ENCODE peak calls at places on chromosome 20, in four cellular contexts. One of them, this sample, is unnamed.

GRCh38 chr20:38935285-38935684 is 9.1 kb downstream of the FAM83D start:
- DNase-seq in mesendoderm: peak
- DNase-seq in NCI-H1092 treated with DMSO at 0.1 percent for 48 hours: no peak
- DNase-seq in stimulated activated CD4-positive, alpha-beta T cell treated with anti-CD3 and anti-CD28 coated beads, TNF-alpha, amount 100 ng/mL, for 24 hours: no peak
- DNase-seq in this sample: no peak

GRCh38 chr20:13312300-13312699 is 91.2 kb downstream of the ISM1 start:
- DNase-seq in NCI-H1092 treated with DMSO at 0.1 percent for 48 hours: no peak
- DNase-seq in mesendoderm: no peak
- DNase-seq in stimulated activated CD4-positive, alpha-beta T cell treated with anti-CD3 and anti-CD28 coated beads, TNF-alpha, amount 100 ng/mL, for 24 hours: no peak
- DNase-seq in this sample: no peak

GRCh38 chr20:24488800-24489175 is 19.4 kb downstream of the SYNDIG1 start:
- DNase-seq in NCI-H1092 treated with DMSO at 0.1 percent for 48 hours: no peak
- DNase-seq in mesendoderm: no peak
- DNase-seq in stimulated activated CD4-positive, alpha-beta T cell treated with anti-CD3 and anti-CD28 coated beads, TNF-alpha, amount 100 ng/mL, for 24 hours: no peak
- DNase-seq in this sample: no peak

GRCh38 chr20:63553251-63553932 is 567 bp upstream of the FNDC11 start:
- DNase-seq in NCI-H1092 treated with DMSO at 0.1 percent for 48 hours: no peak
- DNase-seq in stimulated activated CD4-positive, alpha-beta T cell treated with anti-CD3 and anti-CD28 coated beads, TNF-alpha, amount 100 ng/mL, for 24 hours: peak
- DNase-seq in mesendoderm: peak
- DNase-seq in this sample: peak

GRCh38 chr20:48717959-48718223 is 109.9 kb downstream of the PREX1 start:
- DNase-seq in stimulated activated CD4-positive, alpha-beta T cell treated with anti-CD3 and anti-CD28 coated beads, TNF-alpha, amount 100 ng/mL, for 24 hours: no peak
- DNase-seq in mesendoderm: no peak
- DNase-seq in NCI-H1092 treated with DMSO at 0.1 percent for 48 hours: no peak
- DNase-seq in this sample: no peak

GRCh38 chr20:49484180-49485140 is 2.0 kb upstream of the KCNB1 start:
- DNase-seq in stimulated activated CD4-positive, alpha-beta T cell treated with anti-CD3 and anti-CD28 coated beads, TNF-alpha, amount 100 ng/mL, for 24 hours: peak
- DNase-seq in NCI-H1092 treated with DMSO at 0.1 percent for 48 hours: peak
- DNase-seq in mesendoderm: peak
- DNase-seq in this sample: peak

GRCh38 chr20:34512266-34512954 is 3.8 kb upstream of the DYNLRB1 start:
- DNase-seq in NCI-H1092 treated with DMSO at 0.1 percent for 48 hours: no peak
- DNase-seq in stimulated activated CD4-positive, alpha-beta T cell treated with anti-CD3 and anti-CD28 coated beads, TNF-alpha, amount 100 ng/mL, for 24 hours: no peak
- DNase-seq in mesendoderm: no peak
- DNase-seq in this sample: no peak

GRCh38 chr20:4483481-4483880 is 238.2 kb upstream of the PRND start:
- DNase-seq in mesendoderm: no peak
- DNase-seq in stimulated activated CD4-positive, alpha-beta T cell treated with anti-CD3 and anti-CD28 coated beads, TNF-alpha, amount 100 ng/mL, for 24 hours: no peak
- DNase-seq in NCI-H1092 treated with DMSO at 0.1 percent for 48 hours: no peak
- DNase-seq in this sample: no peak

GRCh38 chr20:21235713-21236445 is 67.3 kb upstream of the XRN2 start:
- DNase-seq in stimulated activated CD4-positive, alpha-beta T cell treated with anti-CD3 and anti-CD28 coated beads, TNF-alpha, amount 100 ng/mL, for 24 hours: peak
- DNase-seq in NCI-H1092 treated with DMSO at 0.1 percent for 48 hours: peak
- DNase-seq in mesendoderm: peak
- DNase-seq in this sample: peak

GRCh38 chr20:17971571-17972013 is 2.8 kb downstream of the MGME1 start:
- DNase-seq in mesendoderm: peak
- DNase-seq in stimulated activated CD4-positive, alpha-beta T cell treated with anti-CD3 and anti-CD28 coated beads, TNF-alpha, amount 100 ng/mL, for 24 hours: no peak
- DNase-seq in NCI-H1092 treated with DMSO at 0.1 percent for 48 hours: no peak
- DNase-seq in this sample: no peak

GRCh38 chr20:54140927-54141566 is 32.7 kb downstream of the CYP24A1 start:
- DNase-seq in stimulated activated CD4-positive, alpha-beta T cell treated with anti-CD3 and anti-CD28 coated beads, TNF-alpha, amount 100 ng/mL, for 24 hours: no peak
- DNase-seq in mesendoderm: peak
- DNase-seq in NCI-H1092 treated with DMSO at 0.1 percent for 48 hours: no peak
- DNase-seq in this sample: no peak

GRCh38 chr20:4545526-4545925 is 176.2 kb upstream of the PRND start:
- DNase-seq in stimulated activated CD4-positive, alpha-beta T cell treated with anti-CD3 and anti-CD28 coated beads, TNF-alpha, amount 100 ng/mL, for 24 hours: no peak
- DNase-seq in mesendoderm: no peak
- DNase-seq in NCI-H1092 treated with DMSO at 0.1 percent for 48 hours: no peak
- DNase-seq in this sample: no peak

GRCh38 chr20:4484431-4485057 is 237.2 kb upstream of the PRND start:
- DNase-seq in stimulated activated CD4-positive, alpha-beta T cell treated with anti-CD3 and anti-CD28 coated beads, TNF-alpha, amount 100 ng/mL, for 24 hours: no peak
- DNase-seq in mesendoderm: peak
- DNase-seq in NCI-H1092 treated with DMSO at 0.1 percent for 48 hours: peak
- DNase-seq in this sample: peak

GRCh38 chr20:4885877-4886276 is 115.4 kb downstream of the SLC23A2 start:
- DNase-seq in NCI-H1092 treated with DMSO at 0.1 percent for 48 hours: no peak
- DNase-seq in mesendoderm: no peak
- DNase-seq in stimulated activated CD4-positive, alpha-beta T cell treated with anti-CD3 and anti-CD28 coated beads, TNF-alpha, amount 100 ng/mL, for 24 hours: no peak
- DNase-seq in this sample: no peak

GRCh38 chr20:37542281-37542680 is 14.6 kb upstream of the BLCAP start:
- DNase-seq in mesendoderm: no peak
- DNase-seq in stimulated activated CD4-positive, alpha-beta T cell treated with anti-CD3 and anti-CD28 coated beads, TNF-alpha, amount 100 ng/mL, for 24 hours: no peak
- DNase-seq in NCI-H1092 treated with DMSO at 0.1 percent for 48 hours: no peak
- DNase-seq in this sample: no peak

GRCh38 chr20:39289316-39289715 is 327.2 kb downstream of the DHX35 start:
- DNase-seq in stimulated activated CD4-positive, alpha-beta T cell treated with anti-CD3 and anti-CD28 coated beads, TNF-alpha, amount 100 ng/mL, for 24 hours: no peak
- DNase-seq in NCI-H1092 treated with DMSO at 0.1 percent for 48 hours: peak
- DNase-seq in mesendoderm: peak
- DNase-seq in this sample: no peak

GRCh38 chr20:47440857-47441773 is 60.6 kb upstream of the NCOA3 start:
- DNase-seq in NCI-H1092 treated with DMSO at 0.1 percent for 48 hours: no peak
- DNase-seq in mesendoderm: peak
- DNase-seq in stimulated activated CD4-positive, alpha-beta T cell treated with anti-CD3 and anti-CD28 coated beads, TNF-alpha, amount 100 ng/mL, for 24 hours: no peak
- DNase-seq in this sample: no peak

GRCh38 chr20:845967-846893 is 12.7 kb downstream of the FAM110A start:
- DNase-seq in stimulated activated CD4-positive, alpha-beta T cell treated with anti-CD3 and anti-CD28 coated beads, TNF-alpha, amount 100 ng/mL, for 24 hours: no peak
- DNase-seq in mesendoderm: no peak
- DNase-seq in NCI-H1092 treated with DMSO at 0.1 percent for 48 hours: no peak
- DNase-seq in this sample: no peak

GRCh38 chr20:1204061-1204460 is 807 bp downstream of the C20orf202 start:
- DNase-seq in mesendoderm: no peak
- DNase-seq in stimulated activated CD4-positive, alpha-beta T cell treated with anti-CD3 and anti-CD28 coated beads, TNF-alpha, amount 100 ng/mL, for 24 hours: no peak
- DNase-seq in NCI-H1092 treated with DMSO at 0.1 percent for 48 hours: no peak
- DNase-seq in this sample: no peak

GRCh38 chr20:53080969-53081871 is 109.1 kb downstream of the TSHZ2 start:
- DNase-seq in NCI-H1092 treated with DMSO at 0.1 percent for 48 hours: no peak
- DNase-seq in mesendoderm: peak
- DNase-seq in stimulated activated CD4-positive, alpha-beta T cell treated with anti-CD3 and anti-CD28 coated beads, TNF-alpha, amount 100 ng/mL, for 24 hours: no peak
- DNase-seq in this sample: no peak

GRCh38 chr20:10584319-10584812 is 89.4 kb downstream of the JAG1 start:
- DNase-seq in stimulated activated CD4-positive, alpha-beta T cell treated with anti-CD3 and anti-CD28 coated beads, TNF-alpha, amount 100 ng/mL, for 24 hours: no peak
- DNase-seq in NCI-H1092 treated with DMSO at 0.1 percent for 48 hours: no peak
- DNase-seq in mesendoderm: no peak
- DNase-seq in this sample: no peak

GRCh38 chr20:1103751-1104150 is 14.7 kb upstream of the PSMF1 start:
- DNase-seq in stimulated activated CD4-positive, alpha-beta T cell treated with anti-CD3 and anti-CD28 coated beads, TNF-alpha, amount 100 ng/mL, for 24 hours: no peak
- DNase-seq in NCI-H1092 treated with DMSO at 0.1 percent for 48 hours: no peak
- DNase-seq in mesendoderm: no peak
- DNase-seq in this sample: no peak

GRCh38 chr20:24572862-24573261 is 103.4 kb downstream of the SYNDIG1 start:
- DNase-seq in stimulated activated CD4-positive, alpha-beta T cell treated with anti-CD3 and anti-CD28 coated beads, TNF-alpha, amount 100 ng/mL, for 24 hours: no peak
- DNase-seq in mesendoderm: no peak
- DNase-seq in NCI-H1092 treated with DMSO at 0.1 percent for 48 hours: no peak
- DNase-seq in this sample: no peak

GRCh38 chr20:6994452-6994851 is 227.0 kb downstream of the BMP2 start:
- DNase-seq in mesendoderm: no peak
- DNase-seq in stimulated activated CD4-positive, alpha-beta T cell treated with anti-CD3 and anti-CD28 coated beads, TNF-alpha, amount 100 ng/mL, for 24 hours: no peak
- DNase-seq in NCI-H1092 treated with DMSO at 0.1 percent for 48 hours: no peak
- DNase-seq in this sample: no peak

GRCh38 chr20:14991023-14991422 is 653.6 kb upstream of the FLRT3 start:
- DNase-seq in NCI-H1092 treated with DMSO at 0.1 percent for 48 hours: no peak
- DNase-seq in stimulated activated CD4-positive, alpha-beta T cell treated with anti-CD3 and anti-CD28 coated beads, TNF-alpha, amount 100 ng/mL, for 24 hours: no peak
- DNase-seq in mesendoderm: no peak
- DNase-seq in this sample: no peak

GRCh38 chr20:63232235-63233060 is 3.3 kb upstream of the BIRC7 start:
- DNase-seq in NCI-H1092 treated with DMSO at 0.1 percent for 48 hours: no peak
- DNase-seq in stimulated activated CD4-positive, alpha-beta T cell treated with anti-CD3 and anti-CD28 coated beads, TNF-alpha, amount 100 ng/mL, for 24 hours: no peak
- DNase-seq in mesendoderm: peak
- DNase-seq in this sample: no peak

GRCh38 chr20:3934628-3935027 is 45.4 kb downstream of the PANK2 start:
- DNase-seq in mesendoderm: no peak
- DNase-seq in NCI-H1092 treated with DMSO at 0.1 percent for 48 hours: no peak
- DNase-seq in stimulated activated CD4-positive, alpha-beta T cell treated with anti-CD3 and anti-CD28 coated beads, TNF-alpha, amount 100 ng/mL, for 24 hours: no peak
- DNase-seq in this sample: no peak

GRCh38 chr20:50636601-50637539 is 54.5 kb downstream of the RIPOR3 start:
- DNase-seq in mesendoderm: no peak
- DNase-seq in stimulated activated CD4-positive, alpha-beta T cell treated with anti-CD3 and anti-CD28 coated beads, TNF-alpha, amount 100 ng/mL, for 24 hours: no peak
- DNase-seq in NCI-H1092 treated with DMSO at 0.1 percent for 48 hours: no peak
- DNase-seq in this sample: no peak

GRCh38 chr20:41512624-41513023 is 105.6 kb downstream of the CHD6 start:
- DNase-seq in stimulated activated CD4-positive, alpha-beta T cell treated with anti-CD3 and anti-CD28 coated beads, TNF-alpha, amount 100 ng/mL, for 24 hours: no peak
- DNase-seq in NCI-H1092 treated with DMSO at 0.1 percent for 48 hours: no peak
- DNase-seq in mesendoderm: no peak
- DNase-seq in this sample: no peak

GRCh38 chr20:57092900-57093238 is 173.6 kb downstream of the BMP7 start:
- DNase-seq in mesendoderm: no peak
- DNase-seq in NCI-H1092 treated with DMSO at 0.1 percent for 48 hours: no peak
- DNase-seq in stimulated activated CD4-positive, alpha-beta T cell treated with anti-CD3 and anti-CD28 coated beads, TNF-alpha, amount 100 ng/mL, for 24 hours: no peak
- DNase-seq in this sample: no peak

GRCh38 chr20:3710027-3710426 is 2.4 kb downstream of the SIGLEC1 start:
- DNase-seq in NCI-H1092 treated with DMSO at 0.1 percent for 48 hours: no peak
- DNase-seq in mesendoderm: no peak
- DNase-seq in stimulated activated CD4-positive, alpha-beta T cell treated with anti-CD3 and anti-CD28 coated beads, TNF-alpha, amount 100 ng/mL, for 24 hours: no peak
- DNase-seq in this sample: no peak

GRCh38 chr20:7841967-7842301 is 98.3 kb downstream of the HAO1 start:
- DNase-seq in mesendoderm: peak
- DNase-seq in NCI-H1092 treated with DMSO at 0.1 percent for 48 hours: no peak
- DNase-seq in stimulated activated CD4-positive, alpha-beta T cell treated with anti-CD3 and anti-CD28 coated beads, TNF-alpha, amount 100 ng/mL, for 24 hours: no peak
- DNase-seq in this sample: no peak

GRCh38 chr20:2840967-2841531 is 504 bp downstream of the VPS16 start:
- DNase-seq in NCI-H1092 treated with DMSO at 0.1 percent for 48 hours: peak
- DNase-seq in stimulated activated CD4-positive, alpha-beta T cell treated with anti-CD3 and anti-CD28 coated beads, TNF-alpha, amount 100 ng/mL, for 24 hours: no peak
- DNase-seq in mesendoderm: peak
- DNase-seq in this sample: no peak

GRCh38 chr20:34536798-34537394 is 20.7 kb downstream of the DYNLRB1 start:
- DNase-seq in NCI-H1092 treated with DMSO at 0.1 percent for 48 hours: no peak
- DNase-seq in mesendoderm: peak
- DNase-seq in stimulated activated CD4-positive, alpha-beta T cell treated with anti-CD3 and anti-CD28 coated beads, TNF-alpha, amount 100 ng/mL, for 24 hours: no peak
- DNase-seq in this sample: no peak

GRCh38 chr20:50001784-50002311 is 19.1 kb downstream of the SNAI1 start:
- DNase-seq in stimulated activated CD4-positive, alpha-beta T cell treated with anti-CD3 and anti-CD28 coated beads, TNF-alpha, amount 100 ng/mL, for 24 hours: no peak
- DNase-seq in NCI-H1092 treated with DMSO at 0.1 percent for 48 hours: no peak
- DNase-seq in mesendoderm: no peak
- DNase-seq in this sample: no peak

GRCh38 chr20:19806806-19807691 is 49.0 kb downstream of the RIN2 start:
- DNase-seq in stimulated activated CD4-positive, alpha-beta T cell treated with anti-CD3 and anti-CD28 coated beads, TNF-alpha, amount 100 ng/mL, for 24 hours: no peak
- DNase-seq in mesendoderm: no peak
- DNase-seq in NCI-H1092 treated with DMSO at 0.1 percent for 48 hours: peak
- DNase-seq in this sample: peak

GRCh38 chr20:22819134-22819533 is 216.0 kb upstream of the SSTR4 start:
- DNase-seq in mesendoderm: no peak
- DNase-seq in NCI-H1092 treated with DMSO at 0.1 percent for 48 hours: no peak
- DNase-seq in stimulated activated CD4-positive, alpha-beta T cell treated with anti-CD3 and anti-CD28 coated beads, TNF-alpha, amount 100 ng/mL, for 24 hours: no peak
- DNase-seq in this sample: no peak

GRCh38 chr20:50723672-50724071 is 7.7 kb upstream of the PARD6B start:
- DNase-seq in stimulated activated CD4-positive, alpha-beta T cell treated with anti-CD3 and anti-CD28 coated beads, TNF-alpha, amount 100 ng/mL, for 24 hours: no peak
- DNase-seq in mesendoderm: no peak
- DNase-seq in NCI-H1092 treated with DMSO at 0.1 percent for 48 hours: no peak
- DNase-seq in this sample: no peak